ENCODE peak calls at places on chromosomes 4 and X, in four cellular contexts. L is Daoy, U is EL, D is transverse colon. K is an unnamed sample.

GRCh38 chr4:52861879-52862604 is at the start of gene RASL11B:
- DNase-seq in U (peak; percentile 73), D (peak; percentile 84), L (peak; percentile 74), K (peak; percentile 65)

GRCh38 chr4:104531390-104531789 is 36.7 kb upstream of the CXXC4 start:
- DNase-seq in D (no peak), L (no peak), U (no peak), K (no peak)

GRCh38 chr4:182562350-182562749 is 319.1 kb downstream of the TENM3 start:
- DNase-seq in L (peak; percentile 31), D (no peak), U (no peak), K (no peak)

GRCh38 chrX:68867458-68868166 is 38.8 kb downstream of the EFNB1 start:
- DNase-seq in U (no peak), D (no peak), L (no peak), K (no peak)

GRCh38 chrX:39822133-39822748 is 275.5 kb downstream of the BCOR start:
- DNase-seq in U (no peak), D (no peak), L (no peak), K (no peak)

GRCh38 chr4:101198741-101199339 is 148.5 kb downstream of the PPP3CA start:
- DNase-seq in L (no peak), U (no peak), D (no peak), K (no peak)

GRCh38 chrX:115894087-115894486 is 276.5 kb upstream of the AGTR2 start:
- DNase-seq in D (peak; percentile 31), U (no peak), L (peak; percentile 14), K (no peak)

GRCh38 chr4:155510771-155511170 is 134.0 kb upstream of the MAP9 start:
- DNase-seq in D (no peak), U (no peak), L (no peak), K (no peak)

GRCh38 chr4:75584067-75584466 is 28.2 kb downstream of the ODAPH start:
- DNase-seq in D (no peak), U (peak; percentile 29), L (peak; percentile 14), K (no peak)

GRCh38 chrX:152896450-152896849 is 1.4 kb upstream of the ZNF185 start:
- DNase-seq in L (peak; percentile 32), D (no peak), U (peak; percentile 62), K (no peak)

GRCh38 chrX:119073200-119073905 is 560 bp downstream of the CT47C1 start:
- DNase-seq in D (no peak), L (no peak), U (no peak), K (no peak)

GRCh38 chr4:26362745-26363439 is 42.1 kb downstream of the RBPJ start:
- DNase-seq in U (peak; percentile 48), L (no peak), D (no peak), K (no peak)

GRCh38 chr4:138919094-138919936 is 96.3 kb upstream of the NOCT start:
- DNase-seq in U (peak; percentile 78), L (peak; percentile 72), D (peak; percentile 68), K (peak; percentile 12)

GRCh38 chrX:154050113-154050495 is 30.4 kb upstream of the IRAK1 start:
- DNase-seq in U (no peak), L (no peak), D (no peak), K (no peak)

GRCh38 chrX:149371984-149372383 is 133.1 kb downstream of the IDS start:
- DNase-seq in D (no peak), L (no peak), U (no peak), K (no peak)

GRCh38 chr4:145755802-145756201 is 75.9 kb downstream of the C4orf51 start:
- DNase-seq in D (no peak), L (no peak), U (peak; percentile 8), K (no peak)

GRCh38 chr4:168832746-168833575 is 177.1 kb downstream of the CBR4 start:
- DNase-seq in U (peak; percentile 45), L (no peak), D (peak; percentile 19), K (no peak)

GRCh38 chr4:80265571-80266266 is 745 bp upstream of the FGF5 start:
- DNase-seq in D (no peak), U (peak; percentile 82), L (peak; percentile 39), K (no peak)

GRCh38 chr4:56220261-56220660 is 167.0 kb downstream of the AASDH start:
- DNase-seq in D (no peak), U (no peak), L (no peak), K (no peak)

GRCh38 chr4:31194823-31195222 is 474.7 kb downstream of the PCDH7 start:
- DNase-seq in L (no peak), D (no peak), U (no peak), K (no peak)